ENCODE peak calls at places on chromosome 14, in four cellular contexts. One of them, this sample, is unnamed.

GRCh38 chr14:31950760-31951637 is 126.1 kb upstream of the ARHGAP5 start:
- DNase-seq in T47D: no peak
- DNase-seq in AG10803: peak
- DNase-seq in A549: peak
- DNase-seq in this sample: peak

GRCh38 chr14:28264306-28264705 is 502.3 kb upstream of the FOXG1 start:
- DNase-seq in AG10803: no peak
- DNase-seq in T47D: peak
- DNase-seq in A549: no peak
- DNase-seq in this sample: no peak

GRCh38 chr14:56004807-56005579 is 113.2 kb upstream of the PELI2 start:
- DNase-seq in A549: peak
- DNase-seq in AG10803: peak
- DNase-seq in T47D: no peak
- DNase-seq in this sample: no peak

GRCh38 chr14:22530101-22530500 is 58.9 kb downstream of the DAD1 start:
- DNase-seq in A549: no peak
- DNase-seq in AG10803: no peak
- DNase-seq in T47D: no peak
- DNase-seq in this sample: no peak

GRCh38 chr14:83632375-83632774 is 1897.6 kb upstream of the FLRT2 start:
- DNase-seq in AG10803: no peak
- DNase-seq in T47D: peak
- DNase-seq in A549: no peak
- DNase-seq in this sample: no peak

GRCh38 chr14:34243401-34243800 is 218.6 kb downstream of the SPTSSA start:
- DNase-seq in AG10803: no peak
- DNase-seq in T47D: peak
- DNase-seq in A549: no peak
- DNase-seq in this sample: no peak

GRCh38 chr14:60317609-60318008 is 68.6 kb downstream of the PPM1A start:
- DNase-seq in A549: no peak
- DNase-seq in AG10803: no peak
- DNase-seq in T47D: no peak
- DNase-seq in this sample: no peak

GRCh38 chr14:52879958-52880357 is 70.9 kb downstream of the FERMT2 start:
- DNase-seq in T47D: no peak
- DNase-seq in AG10803: no peak
- DNase-seq in A549: no peak
- DNase-seq in this sample: no peak

GRCh38 chr14:85607571-85608219 is 77.8 kb downstream of the FLRT2 start:
- DNase-seq in T47D: no peak
- DNase-seq in A549: no peak
- DNase-seq in AG10803: peak
- DNase-seq in this sample: no peak

GRCh38 chr14:92690171-92691011 is 58.0 kb downstream of the LGMN start:
- DNase-seq in AG10803: peak
- DNase-seq in T47D: peak
- DNase-seq in A549: peak
- DNase-seq in this sample: no peak

GRCh38 chr14:101588286-101588975 is 27.1 kb downstream of the DIO3 start:
- DNase-seq in AG10803: no peak
- DNase-seq in T47D: no peak
- DNase-seq in A549: no peak
- DNase-seq in this sample: no peak

GRCh38 chr14:72024043-72024407 is 91.8 kb downstream of the RGS6 start:
- DNase-seq in AG10803: peak
- DNase-seq in A549: no peak
- DNase-seq in T47D: peak
- DNase-seq in this sample: peak

GRCh38 chr14:64855732-64856527 is 23.8 kb downstream of the SPTB start:
- DNase-seq in T47D: no peak
- DNase-seq in A549: no peak
- DNase-seq in AG10803: no peak
- DNase-seq in this sample: no peak

GRCh38 chr14:65290830-65291229 is 121.7 kb upstream of the FUT8 start:
- DNase-seq in T47D: no peak
- DNase-seq in A549: no peak
- DNase-seq in AG10803: peak
- DNase-seq in this sample: no peak

GRCh38 chr14:53378142-53378541 is 225.0 kb upstream of the DDHD1 start:
- DNase-seq in AG10803: no peak
- DNase-seq in T47D: no peak
- DNase-seq in A549: no peak
- DNase-seq in this sample: no peak

GRCh38 chr14:24513009-24513408 is 4.9 kb upstream of the CMA1 start:
- DNase-seq in T47D: no peak
- DNase-seq in A549: no peak
- DNase-seq in AG10803: no peak
- DNase-seq in this sample: no peak

GRCh38 chr14:78644824-78645559 is 474.8 kb downstream of the NRXN3 start:
- DNase-seq in A549: no peak
- DNase-seq in T47D: no peak
- DNase-seq in AG10803: no peak
- DNase-seq in this sample: no peak

GRCh38 chr14:89787525-89787924 is 167.0 kb downstream of the EFCAB11 start:
- DNase-seq in AG10803: peak
- DNase-seq in A549: no peak
- DNase-seq in T47D: no peak
- DNase-seq in this sample: no peak

GRCh38 chr14:72726444-72726843 is 167.5 kb downstream of the DPF3 start:
- DNase-seq in T47D: no peak
- DNase-seq in A549: no peak
- DNase-seq in AG10803: no peak
- DNase-seq in this sample: no peak

GRCh38 chr14:106210650-106211049 is 684.3 kb downstream of the TMEM121 start:
- DNase-seq in AG10803: no peak
- DNase-seq in T47D: peak
- DNase-seq in A549: no peak
- DNase-seq in this sample: no peak

GRCh38 chr14:96363751-96364336 is 518 bp downstream of the GSKIP start:
- DNase-seq in AG10803: peak
- DNase-seq in A549: peak
- DNase-seq in T47D: peak
- DNase-seq in this sample: peak

GRCh38 chr14:99325591-99325990 is 53.6 kb upstream of the BCL11B start:
- DNase-seq in A549: no peak
- DNase-seq in T47D: no peak
- DNase-seq in AG10803: no peak
- DNase-seq in this sample: no peak

GRCh38 chr14:24233538-24233866 is 773 bp downstream of the GMPR2 start:
- DNase-seq in T47D: no peak
- DNase-seq in AG10803: no peak
- DNase-seq in A549: no peak
- DNase-seq in this sample: no peak

GRCh38 chr14:104143071-104143470 is 4.7 kb downstream of the KIF26A start:
- DNase-seq in A549: no peak
- DNase-seq in AG10803: no peak
- DNase-seq in T47D: peak
- DNase-seq in this sample: no peak

GRCh38 chr14:89466460-89466859 is 49.4 kb upstream of the FOXN3 start:
- DNase-seq in A549: no peak
- DNase-seq in T47D: no peak
- DNase-seq in AG10803: no peak
- DNase-seq in this sample: no peak